ENCODE peak calls at places on chromosome 13, in eight cellular contexts. One of them, this sample, is unnamed.

GRCh38 chr13:23883255-23883654 is 5.9 kb downstream of the MIPEP start:
- DNase-seq in iris pigment epithelial cell: no peak
- DNase-seq in neuronal stem cell: no peak
- DNase-seq in amygdala: peak; percentile 11
- DNase-seq in tibial nerve: no peak
- DNase-seq in memory B cell: no peak
- DNase-seq in skeletal muscle cell: no peak
- DNase-seq in ascending aorta: no peak
- DNase-seq in this sample: no peak

GRCh38 chr13:67230774-67231480 is 791 bp upstream of the PCDH9 start:
- DNase-seq in amygdala: peak; percentile 65
- DNase-seq in iris pigment epithelial cell: peak; percentile 67
- DNase-seq in neuronal stem cell: peak; percentile 68
- DNase-seq in ascending aorta: no peak
- DNase-seq in tibial nerve: peak; percentile 19
- DNase-seq in skeletal muscle cell: peak; percentile 41
- DNase-seq in memory B cell: no peak
- DNase-seq in this sample: no peak

GRCh38 chr13:35279500-35279899 is 197.0 kb downstream of the MAB21L1 start:
- DNase-seq in tibial nerve: no peak
- DNase-seq in amygdala: no peak
- DNase-seq in skeletal muscle cell: no peak
- DNase-seq in neuronal stem cell: no peak
- DNase-seq in memory B cell: no peak
- DNase-seq in ascending aorta: no peak
- DNase-seq in iris pigment epithelial cell: no peak
- DNase-seq in this sample: no peak

GRCh38 chr13:94656766-94657165 is 55.1 kb downstream of the GPR180 start:
- DNase-seq in tibial nerve: no peak
- DNase-seq in skeletal muscle cell: peak; percentile 93
- DNase-seq in memory B cell: no peak
- DNase-seq in ascending aorta: no peak
- DNase-seq in iris pigment epithelial cell: peak; percentile 97
- DNase-seq in neuronal stem cell: no peak
- DNase-seq in amygdala: no peak
- DNase-seq in this sample: peak; percentile 93

GRCh38 chr13:93727301-93728141 is 500.9 kb downstream of the GPC6 start:
- DNase-seq in ascending aorta: no peak
- DNase-seq in iris pigment epithelial cell: peak; percentile 61
- DNase-seq in skeletal muscle cell: peak; percentile 62
- DNase-seq in memory B cell: no peak
- DNase-seq in neuronal stem cell: no peak
- DNase-seq in tibial nerve: no peak
- DNase-seq in amygdala: no peak
- DNase-seq in this sample: peak; percentile 62

GRCh38 chr13:59086147-59086546 is 1077.6 kb downstream of the DIAPH3 start:
- DNase-seq in ascending aorta: no peak
- DNase-seq in tibial nerve: no peak
- DNase-seq in amygdala: no peak
- DNase-seq in neuronal stem cell: no peak
- DNase-seq in skeletal muscle cell: peak; percentile 25
- DNase-seq in iris pigment epithelial cell: peak; percentile 97
- DNase-seq in memory B cell: no peak
- DNase-seq in this sample: no peak

GRCh38 chr13:77521595-77522367 is 13.7 kb upstream of the SCEL start:
- DNase-seq in neuronal stem cell: no peak
- DNase-seq in iris pigment epithelial cell: peak; percentile 69
- DNase-seq in ascending aorta: no peak
- DNase-seq in memory B cell: no peak
- DNase-seq in tibial nerve: no peak
- DNase-seq in skeletal muscle cell: no peak
- DNase-seq in amygdala: no peak
- DNase-seq in this sample: no peak

GRCh38 chr13:44815507-44816074 is 173.7 kb downstream of the NUFIP1 start:
- DNase-seq in tibial nerve: no peak
- DNase-seq in memory B cell: no peak
- DNase-seq in ascending aorta: no peak
- DNase-seq in neuronal stem cell: peak; percentile 43
- DNase-seq in skeletal muscle cell: peak; percentile 90
- DNase-seq in iris pigment epithelial cell: peak; percentile 99
- DNase-seq in amygdala: peak; percentile 34
- DNase-seq in this sample: peak; percentile 88

GRCh38 chr13:20714563-20715339 is 11.3 kb downstream of the IL17D start:
- DNase-seq in tibial nerve: peak; percentile 59
- DNase-seq in ascending aorta: no peak
- DNase-seq in amygdala: no peak
- DNase-seq in neuronal stem cell: no peak
- DNase-seq in memory B cell: no peak
- DNase-seq in skeletal muscle cell: peak; percentile 98
- DNase-seq in iris pigment epithelial cell: no peak
- DNase-seq in this sample: peak; percentile 46

GRCh38 chr13:104385409-104385808 is 1319.2 kb upstream of the SLC10A2 start:
- DNase-seq in iris pigment epithelial cell: peak; percentile 84
- DNase-seq in neuronal stem cell: no peak
- DNase-seq in skeletal muscle cell: peak; percentile 43
- DNase-seq in ascending aorta: no peak
- DNase-seq in tibial nerve: no peak
- DNase-seq in amygdala: no peak
- DNase-seq in memory B cell: no peak
- DNase-seq in this sample: no peak

GRCh38 chr13:33353210-33353609 is 67.7 kb upstream of the STARD13 start:
- DNase-seq in iris pigment epithelial cell: no peak
- DNase-seq in ascending aorta: peak; percentile 65
- DNase-seq in skeletal muscle cell: no peak
- DNase-seq in neuronal stem cell: no peak
- DNase-seq in memory B cell: no peak
- DNase-seq in tibial nerve: peak; percentile 32
- DNase-seq in amygdala: peak; percentile 59
- DNase-seq in this sample: no peak

GRCh38 chr13:60019119-60019993 is 144.4 kb downstream of the DIAPH3 start:
- DNase-seq in ascending aorta: no peak
- DNase-seq in amygdala: no peak
- DNase-seq in iris pigment epithelial cell: peak; percentile 75
- DNase-seq in memory B cell: no peak
- DNase-seq in neuronal stem cell: no peak
- DNase-seq in tibial nerve: no peak
- DNase-seq in skeletal muscle cell: no peak
- DNase-seq in this sample: peak; percentile 8